ENCODE peak calls at places on chromosomes 7 and 10, in four cellular contexts. P is OCI-LY7, H is left ventricle myocardium inferior, W is sigmoid colon. X is an unnamed sample.

GRCh38 chr10:24382596-24382978 is 173.6 kb downstream of the KIAA1217 start:
- DNase-seq in H (no peak), W (no peak), P (no peak), X (no peak)

GRCh38 chr10:12504628-12505027 is 155.3 kb downstream of the CAMK1D start:
- DNase-seq in W (no peak), H (no peak), P (no peak), X (no peak)

GRCh38 chr10:121928528-121928884 is 675 bp upstream of the ATE1 start:
- DNase-seq in H (peak; percentile 25), P (peak; percentile 32), W (no peak), X (no peak)

GRCh38 chr10:7580520-7580919 is 86.2 kb downstream of the ITIH5 start:
- DNase-seq in P (no peak), H (no peak), W (no peak), X (no peak)

GRCh38 chr7:44460325-44460724 is 30.1 kb downstream of the NUDCD3 start:
- DNase-seq in P (peak; percentile 89), W (no peak), H (no peak), X (peak; percentile 87)

GRCh38 chr7:131555565-131556054 is 818 bp downstream of the PODXL start:
- DNase-seq in W (peak; percentile 65), P (no peak), H (no peak), X (peak; percentile 38)

GRCh38 chr7:81606078-81606863 is 163.6 kb downstream of the HGF start:
- DNase-seq in P (no peak), W (no peak), H (no peak), X (no peak)

GRCh38 chr7:249979-250378 is 40.0 kb upstream of the FOXL3 start:
- DNase-seq in P (no peak), H (no peak), W (no peak), X (no peak)

GRCh38 chr10:15515207-15515606 is 144.1 kb upstream of the FAM171A1 start:
- DNase-seq in H (no peak), P (no peak), W (no peak), X (no peak)

GRCh38 chr7:15723840-15724239 is 37.4 kb upstream of the MEOX2 start:
- DNase-seq in H (no peak), P (no peak), W (no peak), X (no peak)

GRCh38 chr7:128891942-128892269 is 18.6 kb downstream of the KCP start:
- DNase-seq in P (no peak), W (peak; percentile 53), H (no peak), X (no peak)

GRCh38 chr10:14705548-14706234 is 69.0 kb downstream of the FAM107B start:
- DNase-seq in W (no peak), P (peak; percentile 37), H (no peak), X (no peak)

GRCh38 chr7:151537818-151538561 is 18.3 kb upstream of the RHEB start:
- DNase-seq in H (no peak), W (peak; percentile 87), P (no peak), X (peak; percentile 10)

GRCh38 chr7:28037220-28038010 is 143.2 kb downstream of the JAZF1 start:
- DNase-seq in H (no peak), P (no peak), W (no peak), X (no peak)

GRCh38 chr7:14748461-14748860 is 154.1 kb downstream of the DGKB start:
- DNase-seq in W (no peak), P (no peak), H (no peak), X (no peak)

GRCh38 chr7:131327049-131327625 is 539 bp upstream of the MKLN1 start:
- DNase-seq in W (no peak), H (no peak), P (no peak), X (no peak)

GRCh38 chr10:17910144-17910789 is 41.5 kb upstream of the SLC39A12 start:
- DNase-seq in W (peak; percentile 76), H (no peak), P (peak; percentile 50), X (peak; percentile 1)

GRCh38 chr7:106346678-106347217 is 62.0 kb upstream of the NAMPT start:
- DNase-seq in P (no peak), H (no peak), W (no peak), X (peak; percentile 87)
- H3K4me3 ChIP-seq in P (no peak overlapping the region), H (no peak overlapping the region), W (no peak overlapping the region), X (no peak overlapping the region)

DNA sequence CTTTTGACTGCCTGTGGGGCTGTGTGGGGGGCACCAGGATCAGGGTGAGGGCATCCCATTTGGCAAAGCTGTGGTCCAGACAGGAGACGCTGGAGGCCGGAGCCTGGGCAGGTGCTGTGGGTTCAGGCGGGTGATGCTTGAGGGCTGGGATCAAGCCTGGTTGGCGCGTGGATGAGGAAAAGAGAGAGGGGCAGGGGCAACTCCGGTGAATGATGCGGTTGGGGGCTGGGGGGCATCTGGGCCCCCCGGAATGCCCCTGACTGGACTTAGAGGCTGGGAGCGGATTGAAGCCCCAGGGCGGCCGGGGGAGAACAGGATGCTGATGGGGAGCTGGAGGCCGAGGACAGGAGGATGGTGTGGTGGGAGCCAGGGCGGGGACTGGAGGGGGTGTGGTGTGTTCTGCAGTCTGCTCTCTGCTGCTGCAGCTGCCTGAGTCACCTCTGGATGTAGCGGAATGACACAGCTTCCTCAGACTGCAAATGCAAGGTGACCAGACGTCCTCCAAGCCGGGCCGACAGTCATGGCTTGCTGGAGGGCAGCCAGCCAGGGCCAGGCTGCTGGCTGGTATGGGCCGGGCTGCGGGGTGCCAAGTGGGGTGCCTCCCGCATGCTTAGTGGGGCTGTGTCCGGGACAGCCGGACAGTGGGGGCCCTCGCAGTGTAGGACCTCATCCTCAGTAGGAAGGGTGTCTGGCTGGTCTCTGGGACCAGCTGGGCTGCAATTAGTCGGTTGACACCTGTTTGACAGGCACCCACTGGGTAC is 3.2 kb downstream of the MAFK start:
- DNase-seq in W (peak; percentile 80), P (no peak), H (peak; percentile 54), X (peak; percentile 38)
- H3K4me1 ChIP-seq in W (no peaks in the 10 kb centered on the region), P (peaks cover 34% of the 10 kb centered on the region), H (peaks cover 83% of the 10 kb centered on the region), X (peaks cover 38% of the 10 kb centered on the region)

GRCh38 chr10:3926675-3927525 is 141.9 kb upstream of the KLF6 start:
- DNase-seq in P (no peak), W (no peak), H (no peak), X (no peak)
- H3K27ac ChIP-seq in P (no peak overlapping the region), W (no peak overlapping the region), H (no peak overlapping the region), X (no peak overlapping the region)

GRCh38 chr10:68601490-68602265 is 41.5 kb downstream of the TET1 start:
- DNase-seq in H (no peak), P (peak; percentile 13), W (no peak), X (no peak)
- H3K4me3 ChIP-seq in H (peak overlapping the region; percentile 67), P (peak overlapping the region; percentile 67), W (no peak overlapping the region), X (peak overlapping the region; percentile 72)

DNA sequence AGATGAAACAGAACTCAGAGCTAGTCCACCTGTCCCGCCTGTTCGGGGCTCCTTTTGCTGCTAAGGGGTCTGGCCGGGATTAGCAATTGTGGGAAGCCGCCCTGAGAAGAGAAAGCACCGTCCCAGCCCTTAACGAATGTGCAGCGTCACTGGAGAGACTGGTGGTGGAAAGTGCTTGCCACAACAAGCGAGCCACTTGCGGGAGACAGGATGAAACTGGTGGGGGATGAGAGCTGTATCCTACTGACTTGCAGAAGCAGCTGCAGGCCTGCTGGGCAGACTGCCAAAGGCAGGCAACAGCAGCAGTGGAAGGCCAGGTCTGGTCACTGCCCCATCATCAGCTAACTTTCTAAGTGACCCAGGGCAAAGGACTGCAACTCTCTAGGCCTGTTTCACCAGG is 95.4 kb downstream of the FAM53B start:
- DNase-seq in P (no peak), W (peak; percentile 91), H (peak; percentile 74), X (peak; percentile 74)
- H3K4me1 ChIP-seq in P (peaks cover 25% of the 10 kb centered on the region), W (no peaks in the 10 kb centered on the region), H (peaks cover 100% of the 10 kb centered on the region), X (peaks cover 99% of the 10 kb centered on the region)

GRCh38 chr10:132406181-132406580 is 9.2 kb downstream of the PWWP2B start:
- DNase-seq in W (no peak), P (no peak), H (no peak), X (no peak)
- H3K27ac ChIP-seq in W (peak overlapping the region; percentile 91), P (no peak overlapping the region), H (peak overlapping the region; percentile 86), X (no peak overlapping the region)

GRCh38 chr7:17307558-17307957 is 9.1 kb downstream of the AHR start:
- DNase-seq in W (no peak), H (no peak), P (no peak), X (no peak)
- H3K4me3 ChIP-seq in W (no peak overlapping the region), H (peak overlapping the region; percentile 29), P (no peak overlapping the region), X (no peak overlapping the region)

DNA sequence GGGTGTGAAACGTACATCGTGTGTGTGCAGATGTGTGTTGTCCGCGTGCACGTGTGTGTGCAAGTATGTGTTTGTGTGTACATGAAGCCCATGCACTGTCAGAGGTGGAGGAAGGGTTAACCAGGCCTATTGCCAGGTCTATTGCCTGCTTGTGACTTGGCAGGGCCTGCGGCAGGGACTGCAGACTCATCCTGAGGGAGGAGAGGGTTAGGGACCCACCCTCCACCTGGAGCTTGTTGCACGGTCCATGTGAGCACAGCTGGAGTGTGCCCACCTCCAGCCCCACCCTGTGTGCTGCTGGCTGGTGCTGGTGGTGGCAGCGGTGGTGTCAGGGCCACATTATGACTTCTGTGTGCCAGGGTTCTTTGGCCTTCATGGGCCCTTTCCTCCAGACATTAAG is 7.1 kb upstream of the AQP1 start:
- DNase-seq in H (no peak), W (no peak), P (no peak), X (no peak)
- H3K4me1 ChIP-seq in H (peaks cover 82% of the 10 kb centered on the region), W (no peaks in the 10 kb centered on the region), P (no peaks in the 10 kb centered on the region), X (no peaks in the 10 kb centered on the region)

GRCh38 chr10:32317795-32318194 is 29.2 kb downstream of the EPC1 start:
- DNase-seq in H (no peak), P (peak; percentile 84), W (no peak), X (peak; percentile 35)
- H3K27ac ChIP-seq in H (no peak overlapping the region), P (peak overlapping the region; percentile 88), W (no peak overlapping the region), X (peak overlapping the region; percentile 48)

GRCh38 chr10:70671619-70672164 is 614 bp upstream of the ADAMTS14 start:
- DNase-seq in H (no peak), W (no peak), P (no peak), X (no peak)
- H3K4me3 ChIP-seq in H (peak overlapping the region; percentile 67), W (peak overlapping the region; percentile 49), P (no peak overlapping the region), X (no peak overlapping the region)